ENCODE peak calls at places on chromosome 18, in nine cellular contexts. H, E, X, V, I, Q, T, W and N are unnamed samples. For H3K9me3, the result is how much of the 10 kb centered on the place peaks cover.

GRCh38 chr18:75324211-75324610 is 103.3 kb downstream of the SMIM21 start:
- DNase-seq in X (no peak), I (no peak), W (no peak), H (no peak), T (no peak), E (no peak), Q (no peak), V (no peak), N (no peak)

GRCh38 chr18:13513015-13513414 is 213.3 kb downstream of the FAM210A start:
- DNase-seq in V (peak), X (no peak), E (no peak), H (no peak), Q (peak), W (no peak), I (no peak), T (peak), N (no peak)

GRCh38 chr18:34223893-34224422 is 755 bp downstream of the NOL4 start:
- DNase-seq in Q (no peak), T (no peak), V (no peak), X (no peak), I (no peak), W (no peak), H (no peak), E (peak), N (no peak)

GRCh38 chr18:25176516-25177042 is 175.4 kb downstream of the ZNF521 start:
- DNase-seq in V (no peak), Q (no peak), H (no peak), W (no peak), T (no peak), E (no peak), I (no peak), X (no peak), N (no peak)

GRCh38 chr18:60193780-60194179 is 178.8 kb downstream of the MC4R start:
- DNase-seq in V (no peak), W (no peak), H (no peak), T (no peak), I (no peak), Q (no peak), E (no peak), X (no peak), N (no peak)

GRCh38 chr18:13416208-13416607 is 197.6 kb downstream of the LDLRAD4 start:
- DNase-seq in I (no peak), T (no peak), H (no peak), W (no peak), Q (no peak), X (no peak), E (no peak), V (no peak), N (no peak)

GRCh38 chr18:59079264-59079972 is 60.3 kb upstream of the SEC11C start:
- DNase-seq in V (no peak), Q (no peak), W (no peak), H (no peak), T (no peak), X (no peak), I (no peak), E (no peak), N (no peak)

GRCh38 chr18:46291149-46291548 is 187.0 kb downstream of the HAUS1 start:
- DNase-seq in Q (no peak), W (no peak), E (no peak), V (no peak), X (no peak), H (no peak), T (no peak), I (no peak), N (no peak)

GRCh38 chr18:50610349-50610748 is 50.5 kb downstream of the MAPK4 start:
- DNase-seq in W (no peak), E (no peak), I (no peak), X (no peak), Q (no peak), T (no peak), V (no peak), H (no peak), N (no peak)

GRCh38 chr18:72375628-72376027 is 168.5 kb downstream of the CBLN2 start:
- DNase-seq in T (no peak), V (no peak), Q (no peak), E (no peak), I (no peak), X (no peak), W (no peak), H (no peak), N (no peak)

GRCh38 chr18:79384151-79384807 is 11.5 kb upstream of the NFATC1 start:
- DNase-seq in X (no peak), Q (no peak), I (no peak), V (no peak), E (peak), H (peak), W (no peak), T (peak), N (no peak)

GRCh38 chr18:66193938-66194337 is 410.0 kb downstream of the CDH19 start:
- DNase-seq in H (no peak), Q (no peak), X (no peak), V (no peak), I (no peak), W (no peak), E (no peak), T (no peak), N (no peak)

GRCh38 chr18:46555724-46556123 is 101.3 kb downstream of the LOXHD1 start:
- DNase-seq in Q (no peak), I (no peak), H (no peak), W (no peak), E (peak), V (peak), X (no peak), T (peak), N (peak)

GRCh38 chr18:44341759-44342158 is 338.9 kb upstream of the SETBP1 start:
- DNase-seq in V (no peak), E (peak), I (no peak), H (no peak), Q (no peak), W (no peak), T (no peak), X (no peak), N (no peak)

GRCh38 chr18:34802938-34803337 is 92.8 kb downstream of the DTNA start:
- DNase-seq in T (no peak), V (no peak), E (peak), Q (no peak), H (no peak), I (no peak), W (no peak), X (no peak), N (no peak)

GRCh38 chr18:54023471-54023870 is 201.0 kb downstream of the MBD2 start:
- DNase-seq in W (no peak), I (no peak), Q (no peak), X (no peak), V (no peak), T (no peak), E (peak), H (no peak), N (no peak)

GRCh38 chr18:23311346-23312103 is 141.6 kb upstream of the RIOK3 start:
- DNase-seq in Q (no peak), H (no peak), I (no peak), E (peak), X (no peak), W (no peak), V (peak), T (no peak), N (no peak)

GRCh38 chr18:28125051-28125450 is 51.9 kb downstream of the CDH2 start:
- DNase-seq in H (no peak), E (no peak), V (no peak), T (no peak), I (no peak), W (no peak), Q (no peak), X (no peak), N (no peak)

GRCh38 chr18:493974-494601 is 6.4 kb downstream of the COLEC12 start:
- DNase-seq in E (peak), Q (no peak), W (no peak), V (no peak), H (no peak), I (no peak), X (no peak), T (no peak), N (no peak)

GRCh38 chr18:10046178-10046807 is 132.5 kb downstream of the VAPA start:
- DNase-seq in W (no peak), T (no peak), V (no peak), H (peak), X (no peak), I (no peak), E (no peak), Q (no peak), N (no peak)

GRCh38 chr18:49971462-49971861 is 158.1 kb upstream of the ACAA2 start:
- DNase-seq in Q (no peak), I (no peak), W (no peak), V (no peak), H (no peak), X (no peak), T (no peak), E (no peak), N (no peak)

GRCh38 chr18:21968334-21968733 is 201.1 kb upstream of the GATA6 start:
- DNase-seq in W (no peak), T (no peak), I (no peak), V (no peak), E (no peak), Q (no peak), H (no peak), X (no peak), N (no peak)

GRCh38 chr18:60549338-60549960 is 176.9 kb upstream of the MC4R start:
- DNase-seq in T (no peak), I (peak), X (no peak), H (no peak), E (peak), Q (no peak), W (peak), V (no peak), N (no peak)

GRCh38 chr18:832085-832681 is 20.1 kb upstream of the YES1 start:
- DNase-seq in I (no peak), Q (no peak), T (no peak), E (no peak), V (peak), H (peak), W (no peak), X (no peak), N (no peak)

GRCh38 chr18:63073481-63073880 is 246.1 kb downstream of the BCL2 start:
- DNase-seq in Q (no peak), E (no peak), X (no peak), T (no peak), V (no peak), W (peak), H (no peak), I (no peak), N (no peak)

GRCh38 chr18:45355944-45356520 is 259.2 kb upstream of the SLC14A2 start:
- DNase-seq in X (no peak), H (no peak), E (no peak), T (no peak), I (no peak), V (no peak), Q (no peak), W (no peak), N (no peak)

GRCh38 chr18:63138469-63139340 is 180.9 kb downstream of the BCL2 start:
- DNase-seq in E (peak), X (no peak), V (no peak), H (peak), I (no peak), T (peak), Q (no peak), W (no peak), N (no peak)

GRCh38 chr18:457533-457932 is 43.0 kb downstream of the COLEC12 start:
- DNase-seq in W (no peak), V (no peak), H (no peak), E (peak), Q (no peak), I (no peak), X (no peak), T (no peak), N (no peak)

GRCh38 chr18:76670564-76671288 is 151.6 kb upstream of the ZNF236 start:
- DNase-seq in T (no peak), E (peak), I (no peak), V (no peak), W (no peak), X (no peak), H (no peak), Q (no peak), N (no peak)

GRCh38 chr18:34871435-34871834 is 161.3 kb downstream of the DTNA start:
- DNase-seq in I (no peak), Q (no peak), W (no peak), H (no peak), E (peak), X (no peak), V (no peak), T (no peak), N (peak)

GRCh38 chr18:48715651-48716354 is 177.0 kb downstream of the CTIF start:
- DNase-seq in X (no peak), I (no peak), T (peak), Q (no peak), V (no peak), E (peak), H (peak), W (no peak), N (no peak)

GRCh38 chr18:48953096-48953706 is 2.4 kb upstream of the SMAD7 start:
- DNase-seq in V (no peak), X (no peak), T (no peak), E (peak), Q (no peak), H (peak), W (no peak), I (no peak), N (no peak)

DNA sequence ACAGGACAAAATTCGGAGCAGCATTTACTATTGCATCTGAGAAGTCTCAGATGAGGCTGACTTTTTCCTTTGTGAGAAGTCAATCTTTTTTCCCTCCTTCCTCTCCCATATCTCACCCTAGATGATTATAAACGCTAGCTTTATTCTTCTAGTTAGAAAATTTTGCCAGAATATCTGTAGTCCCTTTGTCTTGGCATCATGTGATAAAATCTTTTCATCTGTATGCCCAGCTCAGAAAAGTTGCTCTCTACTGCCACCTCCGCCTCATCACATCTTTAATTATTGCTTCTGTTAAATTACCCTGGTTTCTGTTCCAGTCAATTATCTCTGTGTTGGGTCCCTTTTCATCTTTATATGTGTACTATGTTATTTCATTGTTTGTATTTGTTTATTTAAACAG is 210.8 kb upstream of the SLC35G4 start:
- DNase-seq in I (no peak), T (no peak), E (peak), V (no peak), W (no peak), X (no peak), Q (no peak), H (no peak), N (no peak)
- H3K27ac ChIP-seq in I (no peak), T (no peak), E (no peak), V (no peak), W (no peak), X (no peak), Q (no peak), H (no peak), N (no peak)

GRCh38 chr18:77984178-77984577 is 734.5 kb downstream of the GALR1 start:
- DNase-seq in H (no peak), X (no peak), W (no peak), T (no peak), I (no peak), V (no peak), E (no peak), Q (no peak), N (no peak)

GRCh38 chr18:77981874-77982273 is 732.2 kb downstream of the GALR1 start:
- DNase-seq in X (no peak), Q (no peak), V (no peak), E (no peak), H (no peak), I (no peak), W (no peak), T (no peak), N (no peak)

GRCh38 chr18:77985486-77985885 is 735.8 kb downstream of the GALR1 start:
- DNase-seq in T (no peak), Q (no peak), I (no peak), X (no peak), V (no peak), H (no peak), E (no peak), W (no peak), N (no peak)

GRCh38 chr18:77983270-77983669 is 733.6 kb downstream of the GALR1 start:
- DNase-seq in W (no peak), V (no peak), Q (no peak), T (no peak), H (no peak), I (no peak), X (no peak), E (no peak), N (no peak)

DNA sequence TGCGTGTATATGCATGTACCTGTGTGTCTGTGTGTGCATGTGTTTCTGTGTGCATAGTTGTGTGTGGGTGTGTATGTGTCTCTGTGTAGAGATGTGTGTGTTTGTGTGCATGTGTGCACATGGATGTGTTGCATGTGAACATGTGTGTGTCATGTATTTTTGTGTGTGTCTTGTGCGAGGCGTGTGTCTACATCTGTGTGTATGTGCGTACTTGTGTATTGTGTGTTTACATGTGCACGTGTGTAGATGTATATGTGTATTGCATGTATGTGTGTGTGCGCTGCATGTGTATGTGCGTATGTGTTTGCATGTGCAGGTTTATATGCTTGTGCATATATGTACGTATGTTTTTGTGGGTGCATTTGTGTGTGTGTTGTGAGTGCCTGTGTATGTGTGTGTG is 735.2 kb downstream of the GALR1 start:
- DNase-seq in W (no peak), V (no peak), I (no peak), H (no peak), X (no peak), T (no peak), E (no peak), Q (no peak), N (no peak)
- H3K9me3 ChIP-seq in W (under half), V (under half), I (under half), H (under half), X (under half), T (under half), E (under half), Q (under half), N (under half)

GRCh38 chr18:40325988-40326387 is 1629.0 kb upstream of the PIK3C3 start:
- DNase-seq in Q (no peak), E (no peak), W (no peak), V (no peak), X (no peak), T (no peak), I (no peak), H (no peak), N (no peak)
- H3K4me3 ChIP-seq in Q (no peak), E (no peak), W (no peak), V (no peak), X (no peak), T (no peak), I (no peak), H (no peak), N (no peak)

GRCh38 chr18:31633416-31634330 is 42.0 kb downstream of the TTR start:
- DNase-seq in V (no peak), W (no peak), E (no peak), H (no peak), X (no peak), T (no peak), Q (no peak), I (no peak), N (no peak)
- H3K27ac ChIP-seq in V (no peak), W (no peak), E (no peak), H (no peak), X (no peak), T (no peak), Q (no peak), I (no peak), N (no peak)

DNA sequence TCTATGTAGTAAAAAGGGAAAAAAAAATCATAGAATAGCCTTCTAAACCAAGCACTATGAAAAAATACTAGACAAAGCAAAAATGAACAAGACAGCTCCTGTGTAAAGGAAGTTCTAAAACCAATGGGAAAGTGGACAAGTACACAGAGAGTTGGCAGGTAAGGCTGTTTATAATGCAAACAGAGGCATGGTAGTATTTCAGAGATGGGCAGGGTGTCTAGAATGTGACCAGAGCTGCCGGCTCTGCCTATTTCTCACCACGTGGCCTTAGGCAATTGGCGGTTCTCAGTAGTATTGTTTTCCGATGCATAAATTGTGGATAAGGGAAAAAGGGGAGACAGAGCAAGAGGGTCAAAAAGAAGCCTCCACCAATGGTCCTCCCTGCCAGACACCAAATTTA is 173.6 kb downstream of the ANKRD30B start:
- DNase-seq in W (no peak), Q (no peak), X (no peak), T (no peak), I (no peak), V (no peak), H (no peak), E (no peak), N (no peak)
- H3K9me3 ChIP-seq in W (under half), Q (under half), X (under half), T (under half), I (under half), V (under half), H (under half), E (under half), N (under half)

DNA sequence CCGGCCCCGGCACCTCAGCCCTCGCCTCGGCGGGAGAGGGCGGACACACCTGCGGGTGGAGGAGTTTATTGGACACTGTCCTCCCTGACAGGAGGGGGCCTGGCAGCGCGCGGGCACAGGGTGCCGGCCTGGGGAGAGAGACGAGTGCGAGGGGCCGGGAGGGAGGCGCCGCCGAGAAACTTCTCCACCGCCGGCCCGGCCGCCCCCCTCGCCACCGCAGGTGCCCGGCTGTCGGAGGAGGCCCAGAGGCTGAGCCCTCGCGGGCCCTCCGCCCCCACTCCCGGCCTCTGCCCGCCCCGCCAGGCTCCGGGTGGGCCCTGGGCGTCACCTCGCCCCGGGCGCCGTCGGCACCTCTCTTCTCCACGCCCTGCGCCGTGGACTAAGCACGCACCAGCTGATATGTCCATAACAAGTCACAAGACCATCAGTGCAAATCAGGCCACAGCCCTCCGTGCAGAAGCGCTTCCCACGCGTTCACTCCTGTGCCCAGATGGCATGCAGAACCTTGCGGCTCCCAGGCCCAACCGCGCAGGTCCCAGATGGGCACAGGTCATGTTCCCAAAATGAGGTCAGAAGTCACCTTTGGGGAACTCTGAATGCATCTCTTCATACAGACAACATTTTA is 311.2 kb downstream of the CELF4 start:
- DNase-seq in E (peak), V (no peak), T (no peak), H (peak), I (peak), X (no peak), Q (no peak), W (no peak), N (no peak)
- H3K4me3 ChIP-seq in E (peak), V (peak), T (peak), H (peak), I (peak), X (no peak), Q (peak), W (peak), N (no peak)